ENCODE peak calls at places on chromosomes 1 and 21, in five cellular contexts. T is activated CD4-positive, alpha-beta T cell treated with anti-CD3 and anti-CD28 coated beads for 36 hours; L is activated CD8-positive, alpha-beta T cell treated with anti-CD3 and anti-CD28 coated beads for 36 hours; J is activated naive CD4-positive, alpha-beta T cell treated with anti-CD3 and anti-CD28 coated beads, Interleukin-2, amount 50 U/mL, for 72 hours; D is gastroesophageal sphincter. A is an unnamed sample.

GRCh38 chr1:156458181-156458503 is 42.4 kb downstream of the MEF2D start:
- ATAC-seq in T (no peak), L (no peak), J (no peak), D (no peak), A (no peak)

GRCh38 chr21:38958940-38959685 is 153.4 kb downstream of the ETS2 start:
- ATAC-seq in T (peak; percentile 96), L (peak; percentile 93), J (peak; percentile 81), D (peak; percentile 92), A (peak; percentile 6)

GRCh38 chr21:42302794-42303193 is 12.4 kb downstream of the TFF3 start:
- ATAC-seq in T (no peak), L (no peak), J (no peak), D (no peak), A (no peak)

GRCh38 chr1:89965203-89965900 is 29.6 kb upstream of the ZNF326 start:
- ATAC-seq in T (no peak), L (no peak), J (no peak), D (no peak), A (no peak)

GRCh38 chr1:119771016-119771415 is 2.3 kb upstream of the HMGCS2 start:
- ATAC-seq in T (no peak), L (no peak), J (no peak), D (no peak), A (no peak)

GRCh38 chr1:163381487-163382184 is 59.9 kb downstream of the NUF2 start:
- ATAC-seq in T (no peak), L (no peak), J (no peak), D (no peak), A (no peak)

GRCh38 chr21:33205476-33205875 is 24.3 kb upstream of the IFNAR2 start:
- ATAC-seq in T (peak; percentile 7), L (peak; percentile 41), J (peak; percentile 6), D (no peak), A (peak; percentile 14)

GRCh38 chr1:111404588-111404987 is 22.9 kb downstream of the OVGP1 start:
- ATAC-seq in T (no peak), L (no peak), J (no peak), D (no peak), A (peak; percentile 18)

GRCh38 chr21:33064623-33064996 is 5.3 kb upstream of the OLIG1 start:
- ATAC-seq in T (no peak), L (no peak), J (no peak), D (no peak), A (no peak)

GRCh38 chr1:18411321-18411720 is 69.4 kb upstream of the KLHDC7A start:
- ATAC-seq in T (no peak), L (no peak), J (no peak), D (no peak), A (no peak)

GRCh38 chr1:151867785-151868403 is 14.4 kb upstream of the THEM5 start:
- ATAC-seq in T (peak; percentile 82), L (peak; percentile 53), J (peak; percentile 67), D (no peak), A (peak; percentile 74)

GRCh38 chr1:167132306-167133010 is 38.6 kb downstream of the STYXL2 start:
- ATAC-seq in T (no peak), L (no peak), J (no peak), D (no peak), A (peak; percentile 13)

GRCh38 chr21:45445369-45445768 is 40.4 kb downstream of the COL18A1 start:
- ATAC-seq in T (no peak), L (no peak), J (no peak), D (no peak), A (no peak)

GRCh38 chr1:8926707-8927694 is 18.7 kb upstream of the CA6 start:
- ATAC-seq in T (no peak), L (peak; percentile 32), J (peak; percentile 60), D (no peak), A (no peak)

GRCh38 chr1:217482356-217483102 is 148.4 kb downstream of the GPATCH2 start:
- ATAC-seq in T (peak; percentile 100), L (peak; percentile 99), J (peak; percentile 100), D (no peak), A (peak; percentile 71)

GRCh38 chr1:60133848-60134247 is 60.3 kb upstream of the C1orf87 start:
- ATAC-seq in T (no peak), L (no peak), J (no peak), D (no peak), A (no peak)

GRCh38 chr21:24260751-24261150 is 1346.5 kb downstream of the MRPL39 start:
- ATAC-seq in T (no peak), L (no peak), J (no peak), D (no peak), A (no peak)

GRCh38 chr1:85243336-85243735 is 16.1 kb downstream of the C1orf52 start:
- ATAC-seq in T (no peak), L (no peak), J (no peak), D (no peak), A (no peak)

GRCh38 chr1:13752852-13753251 is 52.9 kb downstream of the PRDM2 start:
- ATAC-seq in T (no peak), L (no peak), J (no peak), D (no peak), A (peak; percentile 58)

GRCh38 chr1:76595024-76595423 is 272.3 kb upstream of the ST6GALNAC5 start:
- ATAC-seq in T (no peak), L (no peak), J (no peak), D (no peak), A (no peak)

GRCh38 chr1:194374649-194375048 is 1188.2 kb upstream of the B3GALT2 start:
- ATAC-seq in T (no peak), L (no peak), J (no peak), D (no peak), A (no peak)

GRCh38 chr1:13700521-13701273 is 709 bp downstream of the PRDM2 start:
- ATAC-seq in T (peak; percentile 33), L (peak; percentile 31), J (peak; percentile 63), D (peak; percentile 59), A (peak; percentile 58)

GRCh38 chr1:167673285-167673684 is 43.3 kb downstream of the RCSD1 start:
- ATAC-seq in T (peak; percentile 60), L (peak; percentile 28), J (peak; percentile 61), D (no peak), A (no peak)

GRCh38 chr1:83761084-83761760 is 237.7 kb downstream of the TTLL7 start:
- ATAC-seq in T (peak; percentile 80), L (peak; percentile 84), J (peak; percentile 70), D (no peak), A (peak; percentile 65)